ENCODE peak calls at places on chromosomes 11 and 22, in five cellular contexts. D is cardiac fibroblast, A is right lobe of liver, E is AG10803, T is RWPE2. R is an unnamed sample.

GRCh38 chr11:95908826-95909225 is 15.1 kb downstream of the MTMR2 start:
- DNase-seq in E (no peak), D (peak), T (no peak), A (no peak), R (no peak)

GRCh38 chr11:35305670-35306382 is 113.5 kb downstream of the SLC1A2 start:
- DNase-seq in D (peak), T (no peak), A (no peak), E (peak), R (no peak)

GRCh38 chr11:69172674-69173073 is 16.9 kb downstream of the SMIM38 start:
- DNase-seq in A (no peak), T (no peak), D (peak), E (peak), R (peak)

GRCh38 chr11:33533668-33534067 is 167.0 kb downstream of the C11orf91 start:
- DNase-seq in D (peak), E (no peak), A (no peak), T (no peak), R (no peak)

GRCh38 chr11:91935120-91935519 is 289.5 kb upstream of the FAT3 start:
- DNase-seq in D (no peak), T (no peak), A (no peak), E (no peak), R (no peak)

GRCh38 chr22:33971561-33971961 is 51.3 kb upstream of the LARGE1 start:
- DNase-seq in T (no peak), A (no peak), D (peak), E (no peak), R (no peak)

GRCh38 chr22:43038325-43038724 is 23.4 kb upstream of the PACSIN2 start:
- DNase-seq in D (no peak), T (no peak), E (no peak), A (no peak), R (no peak)

GRCh38 chr11:43802509-43802908 is 78.1 kb upstream of the ALKBH3 start:
- DNase-seq in A (no peak), T (no peak), E (no peak), D (peak), R (no peak)

DNA sequence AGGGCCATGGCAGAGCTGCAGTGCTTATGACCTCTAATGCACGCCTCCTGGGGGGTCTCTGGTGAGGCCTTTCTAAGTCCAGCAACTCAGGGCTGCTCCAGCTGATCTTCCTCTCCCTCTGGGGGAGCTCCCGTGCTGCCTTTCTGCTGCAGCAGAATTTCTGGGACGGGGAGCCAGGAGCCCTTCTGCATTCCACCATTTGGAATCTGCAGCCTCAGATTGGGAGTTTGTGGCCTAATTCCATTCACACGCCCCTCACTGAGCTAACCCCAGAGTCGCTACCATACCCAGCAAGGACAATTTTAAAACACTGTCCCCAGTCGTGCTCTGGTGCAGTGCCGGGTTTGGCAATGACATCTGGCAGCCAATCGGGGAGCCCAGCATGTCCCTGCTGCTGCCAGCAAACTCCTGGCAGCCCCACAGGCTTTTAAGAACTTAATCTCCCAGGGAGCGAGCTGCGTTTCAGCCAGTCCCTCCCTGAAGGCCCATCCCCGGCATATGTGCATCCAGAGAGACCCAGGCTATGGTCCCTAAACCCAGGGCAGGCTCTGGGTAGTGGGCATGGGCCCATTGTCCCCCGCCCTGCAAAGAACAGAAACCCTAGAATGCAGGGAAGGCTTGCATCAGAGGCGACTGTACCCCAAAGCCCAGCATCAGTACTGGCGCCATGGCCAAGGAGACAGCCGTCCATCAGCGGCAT is 4.7 kb downstream of the SHANK2 start:
- DNase-seq in T (peak), A (peak), E (no peak), D (no peak), R (peak)
- TF ChIP-seq CTCF in T (no peak), A (no peak), E (no peak), D (no peak), R (no peak)

GRCh38 chr11:29527391-29527936 is 489.4 kb downstream of the KCNA4 start:
- DNase-seq in E (peak), A (no peak), D (peak), T (no peak), R (no peak)
- TF ChIP-seq CTCF in E (peak), A (peak), D (peak), T (peak), R (peak)

GRCh38 chr22:50275181-50276055 is 5.2 kb upstream of the MAPK11 start:
- DNase-seq in A (no peak), D (no peak), E (no peak), T (no peak), R (no peak)
- TF ChIP-seq CTCF in A (no peak), D (no peak), E (no peak), T (no peak), R (no peak)

GRCh38 chr11:64923944-64924909 is at the start of gene PPP2R5B:
- DNase-seq in D (peak), E (peak), T (peak), A (peak), R (no peak)

GRCh38 chr11:64923151-64923661 is 1.3 kb upstream of the PPP2R5B start:
- DNase-seq in T (no peak), A (no peak), D (no peak), E (no peak), R (no peak)

GRCh38 chr11:64925536-64926449 is 1.3 kb downstream of the PPP2R5B start:
- DNase-seq in T (no peak), A (peak), E (no peak), D (no peak), R (no peak)

GRCh38 chr11:64926689-64927088 is 2.2 kb downstream of the PPP2R5B start:
- DNase-seq in D (no peak), A (no peak), T (no peak), E (no peak), R (no peak)

DNA sequence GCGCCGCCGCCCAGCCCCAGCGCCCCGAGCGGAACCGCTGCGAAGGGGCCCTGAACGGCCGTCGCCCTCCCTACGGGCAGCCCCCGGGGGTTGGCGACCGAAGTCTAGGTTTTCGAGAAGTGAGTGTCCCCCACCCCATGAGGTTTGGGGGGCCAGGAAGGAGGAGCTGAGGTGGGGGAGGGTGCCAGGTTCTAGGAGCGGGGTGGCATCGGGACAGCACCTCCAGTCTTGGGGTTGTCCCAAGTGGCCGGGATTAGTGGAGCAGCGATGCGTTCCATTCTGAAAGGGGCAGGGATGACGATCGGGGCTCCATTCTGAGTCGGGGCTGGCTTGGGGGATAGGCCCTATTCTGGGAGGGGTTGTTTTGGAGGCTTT is 408 bp downstream of the PPP2R5B start:
- DNase-seq in D (peak), E (no peak), T (no peak), A (no peak), R (no peak)
- TF ChIP-seq CTCF in D (no peak), E (no peak), T (no peak), A (no peak), R (no peak)

DNA sequence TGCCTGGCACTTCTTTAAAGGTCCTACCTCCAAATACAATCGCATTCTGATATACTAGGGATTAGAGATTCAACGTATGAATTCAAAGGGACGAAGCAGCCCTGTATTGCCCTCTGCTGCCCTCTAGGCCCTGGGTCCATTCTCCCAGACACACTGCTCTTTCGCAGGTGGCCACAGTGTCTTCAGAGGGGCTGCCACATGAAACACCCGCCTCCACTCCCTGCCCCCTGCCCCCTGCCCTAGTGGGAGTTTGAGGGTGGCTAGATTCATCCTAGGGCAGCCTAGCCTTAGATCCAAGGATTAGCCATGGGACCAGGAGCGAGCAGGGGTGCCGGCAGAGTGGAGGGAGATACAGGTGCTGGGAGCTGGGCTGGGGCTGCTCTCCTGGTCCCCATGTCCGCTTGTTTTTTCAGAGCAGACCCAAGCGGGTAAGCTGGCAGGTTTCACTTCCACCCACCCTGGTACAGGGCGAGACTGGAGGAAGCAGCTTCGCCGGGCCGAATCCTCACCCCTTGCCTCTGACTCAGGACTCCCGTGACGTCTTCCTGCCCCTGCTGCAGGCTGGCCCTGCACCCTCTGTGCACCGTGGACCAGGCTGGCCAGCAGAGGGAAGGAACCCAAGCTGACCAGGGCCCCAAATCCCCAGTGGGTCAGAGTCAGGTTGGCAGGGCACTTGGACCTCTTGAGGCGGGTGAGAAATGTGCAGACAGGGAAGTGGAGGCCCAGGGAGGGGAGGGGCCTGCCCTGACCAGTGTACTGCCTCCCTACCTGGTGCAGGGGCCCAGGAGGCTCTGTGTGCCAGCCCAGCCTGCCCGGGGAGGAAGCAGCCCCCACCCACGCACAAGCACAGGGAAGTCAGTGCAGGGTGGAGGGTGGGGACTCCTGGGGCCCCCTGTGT is 28.4 kb upstream of the HMOX1 start:
- DNase-seq in T (no peak), A (peak), E (peak), D (peak), R (no peak)
- TF ChIP-seq CTCF in T (peak), A (peak), E (peak), D (peak), R (no peak)

DNA sequence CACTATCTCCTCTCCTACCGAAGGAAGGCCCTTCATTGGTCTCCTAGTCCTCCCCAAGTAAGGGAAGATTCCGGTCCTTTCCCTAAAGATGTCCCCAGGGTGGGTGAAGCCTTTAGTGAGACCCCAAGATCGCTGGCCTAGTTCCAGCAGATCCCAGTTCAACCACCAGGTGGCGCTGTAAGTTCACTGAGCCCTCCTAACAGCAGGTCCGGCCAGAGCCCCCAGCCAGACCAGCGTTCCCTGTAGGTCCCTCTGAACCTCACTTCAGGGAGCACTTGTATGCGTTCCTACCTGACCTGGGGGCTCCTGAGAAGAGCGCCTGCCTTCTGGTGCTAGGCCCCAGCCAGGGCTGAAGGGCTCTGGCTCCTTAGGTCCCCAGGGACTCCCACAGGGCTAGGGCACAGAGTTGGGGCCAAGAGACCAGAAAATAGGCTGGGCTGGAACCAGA is 38.1 kb downstream of the LMO1 start:
- DNase-seq in D (peak), T (no peak), A (peak), E (peak), R (peak)
- TF ChIP-seq CTCF in D (peak), T (peak), A (peak), E (peak), R (peak)